ENCODE peak calls at places on chromosome 7, in five cellular contexts. Y is stimulated activated CD4-positive, alpha-beta T cell treated with anti-CD3 and anti-CD28 coated beads, TNF-alpha, amount 100 ng/mL, for 24 hours; T is NCI-H345; L is IMR-90; F is transverse colon. U is an unnamed sample.

GRCh38 chr7:151251328-151251925 is 2.9 kb upstream of the SMARCD3 start:
- DNase-seq in F (peak), Y (no peak), T (peak), L (peak), U (no peak)

GRCh38 chr7:82624337-82624736 is 180.8 kb upstream of the CACNA2D1 start:
- DNase-seq in L (peak), T (no peak), Y (no peak), F (no peak), U (no peak)

GRCh38 chr7:12873596-12873995 is 186.2 kb downstream of the ARL4A start:
- DNase-seq in Y (no peak), L (no peak), T (no peak), F (no peak), U (no peak)

GRCh38 chr7:127666602-127667001 is 14.6 kb downstream of the SND1 start:
- DNase-seq in Y (no peak), T (no peak), F (no peak), L (no peak), U (no peak)

GRCh38 chr7:132149801-132150310 is 426.4 kb downstream of the PLXNA4 start:
- DNase-seq in T (no peak), L (no peak), F (no peak), Y (no peak), U (no peak)

GRCh38 chr7:151775547-151776443 is 101.1 kb downstream of the PRKAG2 start:
- DNase-seq in T (no peak), L (no peak), F (no peak), Y (no peak), U (no peak)

GRCh38 chr7:158033196-158033595 is 554.4 kb downstream of the PTPRN2 start:
- DNase-seq in L (no peak), T (no peak), Y (no peak), F (no peak), U (no peak)

GRCh38 chr7:47327698-47328391 is 254.1 kb downstream of the TNS3 start:
- DNase-seq in Y (no peak), F (peak), T (no peak), L (peak), U (no peak)

GRCh38 chr7:33639552-33640197 is 265.7 kb upstream of the BMPER start:
- DNase-seq in Y (no peak), L (no peak), F (no peak), T (no peak), U (no peak)

GRCh38 chr7:141454338-141454737 is 96.9 kb upstream of the AGK start:
- DNase-seq in T (no peak), Y (no peak), L (no peak), F (no peak), U (no peak)

GRCh38 chr7:143885951-143886350 is 16.0 kb downstream of the TCAF1 start:
- DNase-seq in L (no peak), F (no peak), T (no peak), Y (no peak), U (no peak)

GRCh38 chr7:8638076-8638475 is 204.7 kb downstream of the NXPH1 start:
- DNase-seq in Y (no peak), F (peak), L (no peak), T (peak), U (no peak)

GRCh38 chr7:38492010-38492409 is 139.2 kb downstream of the AMPH start:
- DNase-seq in Y (no peak), T (no peak), F (no peak), L (no peak), U (no peak)

GRCh38 chr7:45874408-45875131 is 1.7 kb upstream of the CCDC201 start:
- DNase-seq in L (peak), T (no peak), F (no peak), Y (no peak), U (no peak)

GRCh38 chr7:22566592-22566991 is 66.6 kb upstream of the STEAP1B start:
- DNase-seq in F (no peak), L (no peak), Y (no peak), T (no peak), U (no peak)

GRCh38 chr7:36734731-36735130 is 10.4 kb upstream of the AOAH start:
- DNase-seq in L (no peak), Y (no peak), F (no peak), T (no peak), U (no peak)

GRCh38 chr7:46486264-46487206 is 565.5 kb upstream of the IGFBP3 start:
- DNase-seq in T (no peak), Y (no peak), L (peak), F (peak), U (no peak)

GRCh38 chr7:115008465-115009114 is 86.7 kb downstream of the MDFIC start:
- DNase-seq in L (peak), F (peak), Y (no peak), T (no peak), U (no peak)

GRCh38 chr7:137717811-137718271 is 128.9 kb downstream of the DGKI start:
- DNase-seq in T (peak), L (peak), F (no peak), Y (no peak), U (peak)

GRCh38 chr7:3370068-3370704 is 69.1 kb downstream of the SDK1 start:
- DNase-seq in Y (no peak), F (no peak), L (no peak), T (peak), U (no peak)

GRCh38 chr7:102991540-102992214 is 78.9 kb downstream of the LRRC17 start:
- DNase-seq in L (peak), F (peak), T (peak), Y (no peak), U (no peak)

GRCh38 chr7:9854605-9855004 is 1119.1 kb upstream of the PHF14 start:
- DNase-seq in F (no peak), L (no peak), T (no peak), Y (no peak), U (no peak)

GRCh38 chr7:134686782-134687181 is 40.1 kb downstream of the BPGM start:
- DNase-seq in L (peak), Y (no peak), T (no peak), F (no peak), U (no peak)

GRCh38 chr7:151835636-151836035 is 41.3 kb downstream of the PRKAG2 start:
- DNase-seq in F (no peak), Y (no peak), L (no peak), T (no peak), U (no peak)

GRCh38 chr7:105006367-105007139 is 7.5 kb upstream of the KMT2E start:
- DNase-seq in T (no peak), L (no peak), Y (no peak), F (peak), U (no peak)

GRCh38 chr7:69403169-69403568 is 195.1 kb upstream of the AUTS2 start:
- DNase-seq in Y (no peak), L (no peak), T (peak), F (no peak), U (peak)

GRCh38 chr7:135672560-135673359 is 10.4 kb downstream of the STMP1 start:
- DNase-seq in Y (no peak), T (peak), F (no peak), L (peak), U (peak)

GRCh38 chr7:26376208-26376917 is 84.7 kb downstream of the SNX10 start:
- DNase-seq in Y (no peak), F (peak), L (no peak), T (peak), U (peak)